ENCODE peak calls at places on chromosomes 11 and 22, in five cellular contexts. F is skeletal muscle cell; Y is mucosa of descending colon; Z is activated gamma-delta T cell treated with anti-CD3 and anti-CD28 coated beads, Interleukin-2, amount 50 U/mL, for 16 hours; J is cardiac fibroblast. V is an unnamed sample.

GRCh38 chr11:63880031-63880841 is 36.7 kb downstream of the RCOR2 start:
- DNase-seq in Z (no peak), J (peak), F (no peak), Y (peak), V (no peak)

GRCh38 chr11:35529971-35530495 is 4.6 kb upstream of the PAMR1 start:
- DNase-seq in J (peak), Y (no peak), Z (no peak), F (peak), V (no peak)

GRCh38 chr22:39773976-39774539 is 119.5 kb downstream of the ENTHD1 start:
- DNase-seq in J (no peak), F (no peak), Y (no peak), Z (no peak), V (no peak)

GRCh38 chr11:86141645-86142569 is 73.0 kb upstream of the PICALM start:
- DNase-seq in Z (no peak), J (no peak), F (no peak), Y (no peak), V (no peak)

GRCh38 chr11:45805305-45806071 is 539 bp downstream of the SLC35C1 start:
- DNase-seq in J (peak), Z (no peak), Y (peak), F (peak), V (no peak)

GRCh38 chr22:23353696-23354095 is 173.4 kb downstream of the BCR start:
- DNase-seq in F (no peak), Z (no peak), Y (no peak), J (no peak), V (no peak)

GRCh38 chr22:24333301-24333700 is 62.7 kb downstream of the SPECC1L start:
- DNase-seq in J (peak), Z (no peak), Y (no peak), F (no peak), V (no peak)

GRCh38 chr22:17746916-17747315 is 27.4 kb downstream of the BID start:
- DNase-seq in J (no peak), Z (no peak), Y (no peak), F (no peak), V (no peak)

GRCh38 chr11:44528103-44528502 is 37.4 kb upstream of the CD82 start:
- DNase-seq in J (no peak), Y (no peak), F (no peak), Z (no peak), V (no peak)

GRCh38 chr11:94897330-94897768 is 76.0 kb downstream of the CWC15 start:
- DNase-seq in Y (no peak), J (peak), Z (no peak), F (no peak), V (no peak)

GRCh38 chr11:64353101-64353738 is 5.7 kb upstream of the RPS6KA4 start:
- DNase-seq in Z (no peak), Y (no peak), F (no peak), J (no peak), V (no peak)

GRCh38 chr22:31095637-31096249 is 11.6 kb downstream of the SELENOM start:
- DNase-seq in Z (no peak), Y (no peak), J (no peak), F (no peak), V (no peak)

GRCh38 chr11:17607572-17608570 is 60.8 kb downstream of the OTOG start:
- DNase-seq in F (no peak), Y (no peak), J (no peak), Z (no peak), V (no peak)

GRCh38 chr22:43098356-43098755 is 9.2 kb upstream of the TTLL1 start:
- DNase-seq in F (no peak), J (no peak), Y (no peak), Z (no peak), V (no peak)

GRCh38 chr11:64314146-64314804 is 3.1 kb downstream of the TRMT112 start:
- DNase-seq in J (no peak), F (no peak), Y (no peak), Z (no peak), V (no peak)

GRCh38 chr22:43131773-43132501 is 11.3 kb downstream of the MCAT start:
- DNase-seq in J (no peak), Y (no peak), Z (no peak), F (no peak), V (no peak)

GRCh38 chr11:2898366-2899079 is 12.9 kb upstream of the CDKN1C start:
- DNase-seq in F (peak), J (peak), Z (peak), Y (peak), V (peak)